ENCODE peak calls at places on chromosomes 1 and 21, in ten cellular contexts. Z is transverse colon; W is esophagus squamous epithelium; P is CD8-positive, alpha-beta T cell; N is GM10248; Y is osteocyte; F is bronchial epithelial cell; C is prostate gland; J is IMR-90; B is upper lobe of right lung. T is an unnamed sample.

GRCh38 chr1:150259758-150260669 is 2.4 kb downstream of the CA14 start:
- DNase-seq in P (no peak), Z (peak; percentile 66), F (peak; percentile 69), W (no peak), N (no peak), B (peak; percentile 83), Y (no peak), C (no peak), J (no peak), T (no peak)

GRCh38 chr1:159752135-159752580 is 28.6 kb upstream of the DUSP23 start:
- DNase-seq in B (peak; percentile 70), J (peak; percentile 4), W (peak; percentile 19), F (peak; percentile 83), Z (peak; percentile 42), N (no peak), Y (no peak), C (peak; percentile 74), P (no peak), T (no peak)

GRCh38 chr1:175322109-175322508 is 129.5 kb upstream of the KIAA0040 start:
- DNase-seq in J (no peak), F (no peak), Z (no peak), C (no peak), N (no peak), B (no peak), Y (no peak), W (no peak), P (no peak), T (no peak)

GRCh38 chr1:215911406-215911968 is 344.4 kb downstream of the KCTD3 start:
- DNase-seq in B (no peak), N (no peak), Z (no peak), P (no peak), W (no peak), F (no peak), Y (no peak), J (peak; percentile 52), C (no peak), T (no peak)

GRCh38 chr1:228445867-228446584 is 29.4 kb upstream of the TRIM17 start:
- DNase-seq in N (peak; percentile 78), J (peak; percentile 56), F (peak; percentile 31), Y (no peak), W (no peak), B (no peak), P (peak; percentile 57), Z (no peak), C (no peak), T (peak; percentile 22)

GRCh38 chr21:45033791-45034555 is 40.4 kb upstream of the ADARB1 start:
- DNase-seq in F (peak; percentile 57), N (no peak), Y (no peak), J (peak; percentile 73), P (no peak), W (no peak), C (no peak), Z (no peak), B (peak; percentile 64), T (no peak)

GRCh38 chr21:26961704-26962103 is 5.2 kb downstream of the ADAMTS5 start:
- DNase-seq in F (no peak), C (no peak), N (no peak), W (no peak), Z (no peak), J (no peak), B (no peak), P (no peak), Y (no peak), T (peak; percentile 23)

GRCh38 chr1:226566234-226566633 is 17.7 kb downstream of the STUM start:
- DNase-seq in Y (no peak), B (no peak), J (no peak), C (no peak), Z (no peak), W (no peak), N (no peak), F (no peak), P (no peak), T (no peak)

GRCh38 chr1:180397190-180397589 is 105.2 kb downstream of the ACBD6 start:
- DNase-seq in Z (no peak), J (no peak), C (no peak), B (no peak), Y (no peak), F (no peak), W (no peak), N (no peak), P (no peak), T (peak; percentile 65)

DNA sequence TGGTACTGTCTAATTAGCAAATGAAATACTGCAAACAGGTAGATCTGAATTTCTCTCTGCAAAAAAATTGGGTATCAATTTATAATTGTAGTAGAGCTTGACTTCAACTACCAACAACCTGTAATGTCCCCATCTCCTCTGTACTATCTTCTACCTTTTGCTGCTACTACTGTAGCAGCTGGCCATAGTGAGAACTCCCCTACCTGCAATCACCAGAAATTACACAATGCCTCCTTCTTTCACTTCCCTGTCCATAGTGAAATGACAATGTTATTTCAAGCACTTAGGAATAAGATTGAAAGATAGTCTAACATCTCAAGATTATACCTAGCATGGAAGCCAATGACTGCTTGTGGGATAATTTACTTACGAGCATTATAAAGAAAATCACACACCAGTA is 100.4 kb downstream of the ACBD6 start:
- DNase-seq in Y (no peak), P (no peak), Z (no peak), C (no peak), B (no peak), J (no peak), W (no peak), F (no peak), N (no peak), T (peak; percentile 9)
- TF ChIP-seq CTCF in Y (no peak), P (no peak), Z (no peak), C (no peak), B (no peak), J (no peak), W (no peak), F (no peak), N (no peak), T (no peak)

DNA sequence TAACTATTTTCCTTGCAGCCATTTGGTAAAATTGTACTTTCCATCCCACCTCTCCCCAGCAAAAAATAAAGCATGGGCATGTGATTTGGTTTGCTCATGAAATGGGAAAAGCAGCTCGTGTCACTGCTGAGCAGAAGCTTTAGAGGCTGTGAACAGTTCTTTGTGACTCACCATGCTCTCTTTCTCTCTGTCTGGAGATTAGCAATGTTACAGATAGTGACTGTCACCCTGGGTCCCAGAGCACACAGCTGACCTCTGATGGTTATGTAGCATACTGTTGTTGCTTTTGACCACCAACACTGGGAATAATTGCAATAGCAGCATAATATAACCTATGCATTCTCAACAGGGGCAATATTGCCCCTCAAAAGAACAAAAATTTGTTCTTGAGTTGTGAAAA is 70.6 kb downstream of the RGS2 start:
- DNase-seq in Z (no peak), J (peak; percentile 9), P (no peak), F (peak; percentile 39), Y (no peak), N (no peak), B (no peak), W (no peak), C (no peak), T (peak; percentile 14)
- TF ChIP-seq CTCF in Z (no peak), J (no peak), P (no peak), F (no peak), Y (no peak), N (no peak), B (no peak), W (no peak), C (no peak), T (no peak)

GRCh38 chr1:183023601-183024351 is 556 bp downstream of the LAMC1 start:
- DNase-seq in P (peak; percentile 52), Y (peak; percentile 88), B (peak; percentile 91), N (peak; percentile 77), W (no peak), C (peak; percentile 86), Z (peak; percentile 84), F (peak; percentile 70), J (peak; percentile 47), T (peak; percentile 74)
- TF ChIP-seq CTCF in P (no peak), Y (peak; percentile 53), B (peak; percentile 49), N (peak; percentile 60), W (peak; percentile 55), C (peak; percentile 67), Z (peak; percentile 49), F (peak; percentile 86), J (peak; percentile 40), T (peak; percentile 34)

DNA sequence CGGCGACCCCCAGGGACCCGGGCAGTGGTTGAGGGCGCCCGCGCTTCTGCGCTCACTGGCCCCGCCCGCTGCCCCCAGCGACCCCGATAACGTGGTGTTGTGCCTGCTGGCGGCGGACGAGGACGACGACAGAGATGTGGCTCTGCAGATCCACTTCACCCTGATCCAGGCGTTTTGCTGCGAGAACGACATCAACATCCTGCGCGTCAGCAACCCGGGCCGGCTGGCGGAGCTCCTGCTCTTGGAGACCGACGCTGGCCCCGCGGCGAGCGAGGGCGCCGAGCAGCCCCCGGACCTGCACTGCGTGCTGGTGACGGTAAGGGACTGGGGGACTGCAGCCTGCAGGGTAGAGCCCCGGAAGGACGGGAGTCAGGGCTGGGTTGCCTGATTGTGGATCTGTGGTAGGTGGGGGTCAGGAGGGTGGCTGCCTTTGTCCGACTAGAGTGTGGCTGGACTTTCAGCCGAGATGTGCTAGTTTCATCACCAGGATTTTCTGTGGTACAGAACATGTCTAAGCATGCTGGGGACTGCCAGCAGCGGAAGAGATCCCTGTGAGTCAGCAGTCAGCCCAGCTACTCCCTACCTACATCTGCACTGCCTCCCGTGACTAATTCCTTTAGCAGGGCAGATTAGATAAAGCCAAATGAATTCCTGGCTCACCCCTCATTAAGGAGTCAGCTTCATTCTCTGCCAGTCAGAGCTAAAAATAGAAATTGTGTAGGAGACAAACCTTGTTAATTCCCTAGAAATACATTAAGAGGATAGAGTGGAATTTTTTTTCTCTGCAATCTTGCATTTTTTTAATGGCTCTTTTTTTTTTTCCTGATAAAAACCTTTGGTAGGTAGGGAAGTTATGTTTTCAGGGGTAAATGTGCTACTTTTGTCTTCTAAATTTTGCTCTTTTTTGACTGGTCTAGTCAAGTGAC is 1.5 kb downstream of the GADD45A start:
- DNase-seq in F (peak; percentile 97), J (peak; percentile 99), W (no peak), Y (peak; percentile 88), N (peak; percentile 52), Z (peak; percentile 80), P (peak; percentile 74), B (peak; percentile 83), C (peak; percentile 88), T (peak; percentile 93)
- TF ChIP-seq CTCF in F (no peak), J (no peak), W (peak; percentile 5), Y (no peak), N (peak; percentile 31), Z (no peak), P (no peak), B (no peak), C (no peak), T (no peak)